ENCODE peak calls at places on chromosomes 12 and 14, in eight cellular contexts. J, O, P, T, Y, L, E and A are unnamed samples. For H3K4me1, the result is how much of the 10 kb centered on the place peaks cover.

GRCh38 chr14:90674716-90675115 is 141.5 kb downstream of the TTC7B start:
- DNase-seq in T (no peak), O (no peak), L (no peak), Y (no peak), J (no peak), E (no peak), P (no peak), A (no peak)

GRCh38 chr14:83779266-83779665 is 1750.7 kb upstream of the FLRT2 start:
- DNase-seq in Y (no peak), T (no peak), E (no peak), O (no peak), L (no peak), P (no peak), J (no peak), A (no peak)

GRCh38 chr12:105436636-105437035 is 106.1 kb downstream of the C12orf75 start:
- DNase-seq in P (no peak), L (no peak), Y (no peak), E (no peak), J (no peak), T (no peak), O (no peak), A (no peak)

GRCh38 chr12:106217706-106218105 is 30.1 kb downstream of the CKAP4 start:
- DNase-seq in T (no peak), L (no peak), Y (no peak), E (no peak), J (no peak), P (no peak), O (no peak), A (no peak)

GRCh38 chr12:22271036-22271435 is 63.5 kb downstream of the ST8SIA1 start:
- DNase-seq in O (no peak), E (no peak), L (no peak), P (no peak), Y (no peak), T (peak), J (no peak), A (no peak)

GRCh38 chr14:54253195-54253947 is 143.4 kb upstream of the CDKN3 start:
- DNase-seq in J (no peak), Y (no peak), P (no peak), L (no peak), O (no peak), E (peak), T (peak), A (peak)

GRCh38 chr14:91929700-91930099 is 17.8 kb downstream of the FBLN5 start:
- DNase-seq in P (no peak), O (no peak), L (peak), Y (no peak), J (peak), E (no peak), T (no peak), A (no peak)

GRCh38 chr14:77120771-77121743 is 20.5 kb downstream of the ZDHHC22 start:
- DNase-seq in E (peak), L (peak), T (no peak), Y (no peak), J (peak), O (no peak), P (peak), A (no peak)

GRCh38 chr12:4615667-4616066 is 33.2 kb downstream of the AKAP3 start:
- DNase-seq in L (no peak), P (no peak), E (no peak), T (no peak), Y (no peak), O (no peak), J (no peak), A (no peak)

GRCh38 chr12:75754698-75755097 is 243.3 kb upstream of the KRR1 start:
- DNase-seq in P (no peak), J (no peak), O (no peak), T (no peak), E (no peak), L (no peak), Y (no peak), A (no peak)

GRCh38 chr14:77498120-77498979 is at the start of gene ISM2:
- DNase-seq in P (peak), Y (no peak), L (no peak), J (peak), E (peak), O (no peak), T (peak), A (peak)

DNA sequence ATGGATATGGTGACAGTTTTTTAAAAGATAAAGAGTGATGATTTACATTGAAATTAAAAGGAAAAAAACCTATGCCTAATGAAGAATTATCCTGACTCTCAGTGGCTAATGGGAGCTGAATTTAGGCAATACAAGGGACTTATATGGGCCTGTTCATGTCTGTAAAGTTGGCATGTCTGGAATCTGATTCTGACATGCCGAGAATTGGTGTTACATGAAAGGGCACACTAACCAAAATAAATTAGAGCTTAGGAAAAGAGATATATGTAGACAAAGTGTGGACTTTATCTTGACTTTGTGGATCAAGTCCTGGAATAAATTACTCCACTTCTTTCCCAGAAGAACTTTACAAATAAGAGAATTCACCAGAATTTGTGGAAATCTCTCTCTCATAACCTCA is 1.1 kb downstream of the TDG start:
- DNase-seq in E (no peak), T (no peak), P (no peak), J (no peak), L (no peak), O (no peak), Y (no peak), A (no peak)
- H3K4me1 ChIP-seq in E (under half), T (under half), P (under half), J (under half), L (under half), O (under half), Y (under half), A (under half)

GRCh38 chr12:65189028-65189718 is 19.8 kb downstream of the LEMD3 start:
- DNase-seq in J (no peak), E (no peak), T (no peak), L (no peak), O (no peak), P (no peak), Y (no peak), A (no peak)
- H3K4me1 ChIP-seq in J (under half), E (under half), T (under half), L (under half), O (under half), P (under half), Y (under half), A (under half)

GRCh38 chr14:100469632-100470522 is 117.3 kb downstream of the BEGAIN start:
- DNase-seq in P (no peak), Y (no peak), L (no peak), T (no peak), J (no peak), E (peak), O (no peak), A (no peak)
- H3K4me1 ChIP-seq in P (under half), Y (under half), L (under half), T (under half), J (under half), E (under half), O (under half), A (under half)

DNA sequence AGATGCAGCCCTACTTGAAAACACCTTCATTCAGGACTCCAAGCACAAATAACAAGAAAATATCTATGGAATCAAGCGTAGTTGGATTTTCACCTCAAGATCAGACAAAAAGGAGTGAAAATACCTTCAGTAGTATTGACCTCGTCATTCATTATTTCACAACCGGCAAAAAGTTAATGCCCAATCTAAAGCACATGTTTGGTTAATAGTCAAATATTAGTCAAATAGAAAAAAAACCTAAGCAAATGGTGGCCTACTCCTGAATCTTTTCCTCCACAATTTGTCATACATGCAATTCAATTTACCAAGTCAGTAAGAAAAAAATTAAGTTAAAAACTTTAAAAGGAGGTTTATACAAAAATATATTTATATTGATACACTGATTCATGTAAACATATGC is 50.0 kb downstream of the SLC38A4 start:
- DNase-seq in J (no peak), T (no peak), L (no peak), O (no peak), P (no peak), E (no peak), Y (no peak), A (no peak)
- H3K4me1 ChIP-seq in J (under half), T (under half), L (under half), O (under half), P (under half), E (under half), Y (under half), A (under half)